ENCODE peak calls at places on chromosomes 11 and 22, in ten cellular contexts. One of them, this sample, is unnamed.
A peak's percentile ranks its signal among the peaks of the same experiment; 100 is the strongest.

GRCh38 chr11:66723693-66724092 is 5.3 kb downstream of the SPTBN2 start:
- DNase-seq in C1 segment of cervical spinal cord: no peak
- DNase-seq in ureter: no peak
- DNase-seq in germinal center: no peak
- DNase-seq in Daoy: no peak
- DNase-seq in stimulated activated CD8-positive, alpha-beta memory T cell treated with anti-CD3 and anti-CD28 coated beads, Interleukin-15, amount 100 ng/mL, for 1 hour: no peak
- DNase-seq in HT-29: peak; percentile 55
- DNase-seq in NCI-H2029: no peak
- DNase-seq in nephron progenitor cell: no peak
- DNase-seq in fibroblast of the aortic adventitia: no peak
- DNase-seq in this sample: no peak

GRCh38 chr22:46893281-46894020 is 131.0 kb downstream of the TBC1D22A start:
- DNase-seq in fibroblast of the aortic adventitia: no peak
- DNase-seq in NCI-H2029: no peak
- DNase-seq in stimulated activated CD8-positive, alpha-beta memory T cell treated with anti-CD3 and anti-CD28 coated beads, Interleukin-15, amount 100 ng/mL, for 1 hour: no peak
- DNase-seq in nephron progenitor cell: no peak
- DNase-seq in ureter: no peak
- DNase-seq in Daoy: no peak
- DNase-seq in C1 segment of cervical spinal cord: no peak
- DNase-seq in germinal center: no peak
- DNase-seq in HT-29: no peak
- DNase-seq in this sample: no peak

GRCh38 chr11:16195659-16196058 is 160.7 kb downstream of the SOX6 start:
- DNase-seq in germinal center: no peak
- DNase-seq in ureter: no peak
- DNase-seq in nephron progenitor cell: no peak
- DNase-seq in C1 segment of cervical spinal cord: no peak
- DNase-seq in NCI-H2029: no peak
- DNase-seq in Daoy: peak; percentile 6
- DNase-seq in HT-29: no peak
- DNase-seq in stimulated activated CD8-positive, alpha-beta memory T cell treated with anti-CD3 and anti-CD28 coated beads, Interleukin-15, amount 100 ng/mL, for 1 hour: no peak
- DNase-seq in fibroblast of the aortic adventitia: peak; percentile 0
- DNase-seq in this sample: no peak

GRCh38 chr11:102436546-102436945 is 16.0 kb downstream of the TMEM123 start:
- DNase-seq in fibroblast of the aortic adventitia: peak; percentile 82
- DNase-seq in C1 segment of cervical spinal cord: no peak
- DNase-seq in germinal center: no peak
- DNase-seq in HT-29: no peak
- DNase-seq in nephron progenitor cell: no peak
- DNase-seq in Daoy: no peak
- DNase-seq in NCI-H2029: no peak
- DNase-seq in stimulated activated CD8-positive, alpha-beta memory T cell treated with anti-CD3 and anti-CD28 coated beads, Interleukin-15, amount 100 ng/mL, for 1 hour: no peak
- DNase-seq in ureter: no peak
- DNase-seq in this sample: no peak

GRCh38 chr11:4181780-4182721 is 87.5 kb downstream of the RRM1 start:
- DNase-seq in germinal center: peak; percentile 31
- DNase-seq in stimulated activated CD8-positive, alpha-beta memory T cell treated with anti-CD3 and anti-CD28 coated beads, Interleukin-15, amount 100 ng/mL, for 1 hour: no peak
- DNase-seq in HT-29: peak; percentile 90
- DNase-seq in ureter: no peak
- DNase-seq in C1 segment of cervical spinal cord: no peak
- DNase-seq in fibroblast of the aortic adventitia: peak; percentile 50
- DNase-seq in NCI-H2029: peak; percentile 22
- DNase-seq in Daoy: peak; percentile 62
- DNase-seq in nephron progenitor cell: peak; percentile 68
- DNase-seq in this sample: peak; percentile 35

GRCh38 chr11:80144932-80145612 is 704.2 kb upstream of the TENM4 start:
- DNase-seq in NCI-H2029: no peak
- DNase-seq in ureter: no peak
- DNase-seq in C1 segment of cervical spinal cord: no peak
- DNase-seq in Daoy: no peak
- DNase-seq in nephron progenitor cell: no peak
- DNase-seq in HT-29: no peak
- DNase-seq in germinal center: no peak
- DNase-seq in fibroblast of the aortic adventitia: no peak
- DNase-seq in stimulated activated CD8-positive, alpha-beta memory T cell treated with anti-CD3 and anti-CD28 coated beads, Interleukin-15, amount 100 ng/mL, for 1 hour: no peak
- DNase-seq in this sample: no peak

GRCh38 chr22:41576877-41577276 is 12.8 kb downstream of the PMM1 start:
- DNase-seq in fibroblast of the aortic adventitia: peak; percentile 41
- DNase-seq in germinal center: peak; percentile 47
- DNase-seq in ureter: no peak
- DNase-seq in C1 segment of cervical spinal cord: no peak
- DNase-seq in HT-29: peak; percentile 78
- DNase-seq in stimulated activated CD8-positive, alpha-beta memory T cell treated with anti-CD3 and anti-CD28 coated beads, Interleukin-15, amount 100 ng/mL, for 1 hour: no peak
- DNase-seq in Daoy: peak; percentile 61
- DNase-seq in nephron progenitor cell: peak; percentile 65
- DNase-seq in NCI-H2029: no peak
- DNase-seq in this sample: peak; percentile 63

GRCh38 chr11:56716379-56716854 is 17.5 kb downstream of the OR9G1 start:
- DNase-seq in fibroblast of the aortic adventitia: no peak
- DNase-seq in germinal center: no peak
- DNase-seq in Daoy: no peak
- DNase-seq in stimulated activated CD8-positive, alpha-beta memory T cell treated with anti-CD3 and anti-CD28 coated beads, Interleukin-15, amount 100 ng/mL, for 1 hour: no peak
- DNase-seq in NCI-H2029: no peak
- DNase-seq in C1 segment of cervical spinal cord: no peak
- DNase-seq in ureter: no peak
- DNase-seq in nephron progenitor cell: no peak
- DNase-seq in HT-29: peak; percentile 59
- DNase-seq in this sample: no peak

GRCh38 chr11:1232328-1233321 is 9.8 kb downstream of the MUC5B start:
- DNase-seq in nephron progenitor cell: peak; percentile 3
- DNase-seq in germinal center: no peak
- DNase-seq in NCI-H2029: peak; percentile 30
- DNase-seq in Daoy: no peak
- DNase-seq in HT-29: no peak
- DNase-seq in stimulated activated CD8-positive, alpha-beta memory T cell treated with anti-CD3 and anti-CD28 coated beads, Interleukin-15, amount 100 ng/mL, for 1 hour: no peak
- DNase-seq in ureter: no peak
- DNase-seq in C1 segment of cervical spinal cord: no peak
- DNase-seq in fibroblast of the aortic adventitia: no peak
- DNase-seq in this sample: no peak

GRCh38 chr22:48714231-48714630 is 1113.4 kb downstream of the BRD1 start:
- DNase-seq in germinal center: no peak
- DNase-seq in nephron progenitor cell: no peak
- DNase-seq in NCI-H2029: no peak
- DNase-seq in HT-29: no peak
- DNase-seq in fibroblast of the aortic adventitia: no peak
- DNase-seq in stimulated activated CD8-positive, alpha-beta memory T cell treated with anti-CD3 and anti-CD28 coated beads, Interleukin-15, amount 100 ng/mL, for 1 hour: no peak
- DNase-seq in C1 segment of cervical spinal cord: no peak
- DNase-seq in ureter: no peak
- DNase-seq in Daoy: no peak
- DNase-seq in this sample: no peak

GRCh38 chr22:36350751-36351594 is 36.8 kb downstream of the MYH9 start:
- DNase-seq in NCI-H2029: no peak
- DNase-seq in Daoy: peak; percentile 83
- DNase-seq in C1 segment of cervical spinal cord: no peak
- DNase-seq in stimulated activated CD8-positive, alpha-beta memory T cell treated with anti-CD3 and anti-CD28 coated beads, Interleukin-15, amount 100 ng/mL, for 1 hour: no peak
- DNase-seq in germinal center: no peak
- DNase-seq in fibroblast of the aortic adventitia: no peak
- DNase-seq in ureter: no peak
- DNase-seq in nephron progenitor cell: no peak
- DNase-seq in HT-29: no peak
- DNase-seq in this sample: no peak

GRCh38 chr22:48301421-48301820 is 1526.3 kb downstream of the BRD1 start:
- DNase-seq in C1 segment of cervical spinal cord: no peak
- DNase-seq in NCI-H2029: peak; percentile 67
- DNase-seq in Daoy: no peak
- DNase-seq in germinal center: no peak
- DNase-seq in stimulated activated CD8-positive, alpha-beta memory T cell treated with anti-CD3 and anti-CD28 coated beads, Interleukin-15, amount 100 ng/mL, for 1 hour: no peak
- DNase-seq in ureter: no peak
- DNase-seq in nephron progenitor cell: no peak
- DNase-seq in fibroblast of the aortic adventitia: no peak
- DNase-seq in HT-29: no peak
- DNase-seq in this sample: no peak

GRCh38 chr22:48857202-48857805 is 970.4 kb downstream of the BRD1 start:
- DNase-seq in HT-29: no peak
- DNase-seq in Daoy: no peak
- DNase-seq in NCI-H2029: no peak
- DNase-seq in germinal center: no peak
- DNase-seq in nephron progenitor cell: no peak
- DNase-seq in C1 segment of cervical spinal cord: no peak
- DNase-seq in stimulated activated CD8-positive, alpha-beta memory T cell treated with anti-CD3 and anti-CD28 coated beads, Interleukin-15, amount 100 ng/mL, for 1 hour: no peak
- DNase-seq in fibroblast of the aortic adventitia: no peak
- DNase-seq in ureter: no peak
- DNase-seq in this sample: no peak

GRCh38 chr11:13210424-13210823 is 67.2 kb upstream of the BMAL1 start:
- DNase-seq in C1 segment of cervical spinal cord: peak; percentile 11
- DNase-seq in nephron progenitor cell: peak; percentile 52
- DNase-seq in germinal center: no peak
- DNase-seq in stimulated activated CD8-positive, alpha-beta memory T cell treated with anti-CD3 and anti-CD28 coated beads, Interleukin-15, amount 100 ng/mL, for 1 hour: no peak
- DNase-seq in Daoy: peak; percentile 80
- DNase-seq in fibroblast of the aortic adventitia: peak; percentile 91
- DNase-seq in NCI-H2029: peak; percentile 47
- DNase-seq in ureter: peak; percentile 58
- DNase-seq in HT-29: peak; percentile 88
- DNase-seq in this sample: peak; percentile 68

GRCh38 chr11:93737904-93738612 is 3.2 kb downstream of the TAF1D start:
- DNase-seq in germinal center: no peak
- DNase-seq in C1 segment of cervical spinal cord: no peak
- DNase-seq in Daoy: no peak
- DNase-seq in NCI-H2029: no peak
- DNase-seq in nephron progenitor cell: no peak
- DNase-seq in fibroblast of the aortic adventitia: no peak
- DNase-seq in HT-29: peak; percentile 51
- DNase-seq in stimulated activated CD8-positive, alpha-beta memory T cell treated with anti-CD3 and anti-CD28 coated beads, Interleukin-15, amount 100 ng/mL, for 1 hour: no peak
- DNase-seq in ureter: no peak
- DNase-seq in this sample: no peak

GRCh38 chr11:19365743-19366410 is 125.1 kb upstream of the E2F8 start:
- DNase-seq in HT-29: no peak
- DNase-seq in C1 segment of cervical spinal cord: no peak
- DNase-seq in fibroblast of the aortic adventitia: peak; percentile 76
- DNase-seq in germinal center: no peak
- DNase-seq in stimulated activated CD8-positive, alpha-beta memory T cell treated with anti-CD3 and anti-CD28 coated beads, Interleukin-15, amount 100 ng/mL, for 1 hour: no peak
- DNase-seq in Daoy: no peak
- DNase-seq in ureter: no peak
- DNase-seq in NCI-H2029: no peak
- DNase-seq in nephron progenitor cell: no peak
- DNase-seq in this sample: no peak

GRCh38 chr22:17672417-17672991 is 33.9 kb downstream of the BCL2L13 start:
- DNase-seq in HT-29: no peak
- DNase-seq in fibroblast of the aortic adventitia: peak; percentile 16
- DNase-seq in ureter: no peak
- DNase-seq in NCI-H2029: no peak
- DNase-seq in nephron progenitor cell: no peak
- DNase-seq in Daoy: no peak
- DNase-seq in germinal center: no peak
- DNase-seq in stimulated activated CD8-positive, alpha-beta memory T cell treated with anti-CD3 and anti-CD28 coated beads, Interleukin-15, amount 100 ng/mL, for 1 hour: no peak
- DNase-seq in C1 segment of cervical spinal cord: no peak
- DNase-seq in this sample: no peak

GRCh38 chr22:44728761-44729261 is 23.6 kb upstream of the ARHGAP8 start:
- DNase-seq in fibroblast of the aortic adventitia: no peak
- DNase-seq in NCI-H2029: no peak
- DNase-seq in HT-29: no peak
- DNase-seq in C1 segment of cervical spinal cord: no peak
- DNase-seq in stimulated activated CD8-positive, alpha-beta memory T cell treated with anti-CD3 and anti-CD28 coated beads, Interleukin-15, amount 100 ng/mL, for 1 hour: no peak
- DNase-seq in ureter: no peak
- DNase-seq in nephron progenitor cell: no peak
- DNase-seq in germinal center: no peak
- DNase-seq in Daoy: no peak
- DNase-seq in this sample: no peak

GRCh38 chr11:35541621-35542375 is 16.4 kb upstream of the PAMR1 start:
- DNase-seq in NCI-H2029: no peak
- DNase-seq in ureter: peak; percentile 61
- DNase-seq in C1 segment of cervical spinal cord: no peak
- DNase-seq in fibroblast of the aortic adventitia: peak; percentile 99
- DNase-seq in stimulated activated CD8-positive, alpha-beta memory T cell treated with anti-CD3 and anti-CD28 coated beads, Interleukin-15, amount 100 ng/mL, for 1 hour: no peak
- DNase-seq in HT-29: no peak
- DNase-seq in Daoy: no peak
- DNase-seq in germinal center: no peak
- DNase-seq in nephron progenitor cell: no peak
- DNase-seq in this sample: no peak

GRCh38 chr11:71240865-71241691 is 11.3 kb downstream of the SHANK2 start:
- DNase-seq in fibroblast of the aortic adventitia: peak; percentile 77
- DNase-seq in NCI-H2029: no peak
- DNase-seq in ureter: peak; percentile 77
- DNase-seq in nephron progenitor cell: peak; percentile 48
- DNase-seq in HT-29: no peak
- DNase-seq in Daoy: peak; percentile 85
- DNase-seq in C1 segment of cervical spinal cord: no peak
- DNase-seq in germinal center: no peak
- DNase-seq in stimulated activated CD8-positive, alpha-beta memory T cell treated with anti-CD3 and anti-CD28 coated beads, Interleukin-15, amount 100 ng/mL, for 1 hour: no peak
- DNase-seq in this sample: no peak

GRCh38 chr11:91997178-91997577 is 227.4 kb upstream of the FAT3 start:
- DNase-seq in nephron progenitor cell: no peak
- DNase-seq in fibroblast of the aortic adventitia: no peak
- DNase-seq in Daoy: no peak
- DNase-seq in ureter: no peak
- DNase-seq in NCI-H2029: peak; percentile 72
- DNase-seq in stimulated activated CD8-positive, alpha-beta memory T cell treated with anti-CD3 and anti-CD28 coated beads, Interleukin-15, amount 100 ng/mL, for 1 hour: no peak
- DNase-seq in C1 segment of cervical spinal cord: no peak
- DNase-seq in germinal center: no peak
- DNase-seq in HT-29: no peak
- DNase-seq in this sample: no peak

GRCh38 chr11:68963779-68964178 is 17.0 kb downstream of the MRGPRD start:
- DNase-seq in germinal center: no peak
- DNase-seq in Daoy: no peak
- DNase-seq in HT-29: no peak
- DNase-seq in NCI-H2029: no peak
- DNase-seq in ureter: no peak
- DNase-seq in stimulated activated CD8-positive, alpha-beta memory T cell treated with anti-CD3 and anti-CD28 coated beads, Interleukin-15, amount 100 ng/mL, for 1 hour: no peak
- DNase-seq in fibroblast of the aortic adventitia: no peak
- DNase-seq in nephron progenitor cell: no peak
- DNase-seq in C1 segment of cervical spinal cord: no peak
- DNase-seq in this sample: peak; percentile 15

GRCh38 chr11:2885017-2885675 is 429 bp downstream of the CDKN1C start:
- DNase-seq in Daoy: peak; percentile 76
- DNase-seq in C1 segment of cervical spinal cord: peak; percentile 73
- DNase-seq in fibroblast of the aortic adventitia: peak; percentile 36
- DNase-seq in stimulated activated CD8-positive, alpha-beta memory T cell treated with anti-CD3 and anti-CD28 coated beads, Interleukin-15, amount 100 ng/mL, for 1 hour: no peak
- DNase-seq in NCI-H2029: no peak
- DNase-seq in germinal center: peak; percentile 68
- DNase-seq in nephron progenitor cell: peak; percentile 64
- DNase-seq in HT-29: peak; percentile 75
- DNase-seq in ureter: no peak
- DNase-seq in this sample: no peak

GRCh38 chr11:77381749-77382693 is 80.5 kb upstream of the GDPD4 start:
- DNase-seq in stimulated activated CD8-positive, alpha-beta memory T cell treated with anti-CD3 and anti-CD28 coated beads, Interleukin-15, amount 100 ng/mL, for 1 hour: no peak
- DNase-seq in NCI-H2029: no peak
- DNase-seq in Daoy: no peak
- DNase-seq in nephron progenitor cell: no peak
- DNase-seq in fibroblast of the aortic adventitia: peak; percentile 76
- DNase-seq in germinal center: no peak
- DNase-seq in C1 segment of cervical spinal cord: no peak
- DNase-seq in ureter: no peak
- DNase-seq in HT-29: no peak
- DNase-seq in this sample: no peak

GRCh38 chr11:31809857-31810778 is 1.0 kb downstream of the PAX6 start:
- DNase-seq in fibroblast of the aortic adventitia: peak; percentile 40
- DNase-seq in germinal center: no peak
- DNase-seq in ureter: no peak
- DNase-seq in nephron progenitor cell: peak; percentile 69
- DNase-seq in C1 segment of cervical spinal cord: no peak
- DNase-seq in HT-29: no peak
- DNase-seq in Daoy: peak; percentile 65
- DNase-seq in stimulated activated CD8-positive, alpha-beta memory T cell treated with anti-CD3 and anti-CD28 coated beads, Interleukin-15, amount 100 ng/mL, for 1 hour: no peak
- DNase-seq in NCI-H2029: no peak
- DNase-seq in this sample: no peak

GRCh38 chr22:22733881-22734373 is 89.5 kb downstream of the GGTLC2 start:
- DNase-seq in Daoy: no peak
- DNase-seq in C1 segment of cervical spinal cord: no peak
- DNase-seq in germinal center: no peak
- DNase-seq in fibroblast of the aortic adventitia: no peak
- DNase-seq in HT-29: no peak
- DNase-seq in stimulated activated CD8-positive, alpha-beta memory T cell treated with anti-CD3 and anti-CD28 coated beads, Interleukin-15, amount 100 ng/mL, for 1 hour: no peak
- DNase-seq in ureter: no peak
- DNase-seq in nephron progenitor cell: no peak
- DNase-seq in NCI-H2029: no peak
- DNase-seq in this sample: no peak

GRCh38 chr11:9529333-9529648 is 44.2 kb upstream of the WEE1 start:
- DNase-seq in C1 segment of cervical spinal cord: no peak
- DNase-seq in ureter: peak; percentile 67
- DNase-seq in stimulated activated CD8-positive, alpha-beta memory T cell treated with anti-CD3 and anti-CD28 coated beads, Interleukin-15, amount 100 ng/mL, for 1 hour: no peak
- DNase-seq in germinal center: no peak
- DNase-seq in Daoy: peak; percentile 50
- DNase-seq in HT-29: peak; percentile 86
- DNase-seq in NCI-H2029: no peak
- DNase-seq in fibroblast of the aortic adventitia: peak; percentile 56
- DNase-seq in nephron progenitor cell: no peak
- DNase-seq in this sample: no peak

GRCh38 chr22:19149047-19149883 is 827 bp downstream of the GSC2 start:
- DNase-seq in stimulated activated CD8-positive, alpha-beta memory T cell treated with anti-CD3 and anti-CD28 coated beads, Interleukin-15, amount 100 ng/mL, for 1 hour: no peak
- DNase-seq in NCI-H2029: no peak
- DNase-seq in Daoy: no peak
- DNase-seq in nephron progenitor cell: peak; percentile 71
- DNase-seq in fibroblast of the aortic adventitia: no peak
- DNase-seq in C1 segment of cervical spinal cord: no peak
- DNase-seq in ureter: no peak
- DNase-seq in germinal center: peak; percentile 40
- DNase-seq in HT-29: no peak
- DNase-seq in this sample: no peak

This sample was measured in dorsolateral prefrontal cortex.